ENCODE peak calls at places on chromosomes 3 and 15, in six cellular contexts. F is GM23338, K is GM12878, S is A549, Z is K562, Q is HCT116. J is an unnamed sample.

GRCh38 chr3:37071921-37072320 is 78.6 kb downstream of the MLH1 start:
- DNase-seq in F (no peak), S (no peak), K (no peak), Q (no peak), Z (no peak), J (no peak)

GRCh38 chr3:126473292-126474168 is 2.2 kb downstream of the ZXDC start:
- DNase-seq in Z (no peak), S (no peak), K (no peak), F (no peak), Q (no peak), J (no peak)

GRCh38 chr15:95025924-95026728 is 794.8 kb downstream of the MCTP2 start:
- DNase-seq in S (peak; percentile 32), F (peak; percentile 79), K (no peak), Q (peak; percentile 13), Z (peak; percentile 63), J (no peak)

GRCh38 chr15:58779554-58779953 is 8.5 kb downstream of the MINDY2 start:
- DNase-seq in F (no peak), K (no peak), S (no peak), Q (no peak), Z (peak; percentile 19), J (no peak)

GRCh38 chr3:179694731-179695130 is 41.9 kb downstream of the USP13 start:
- DNase-seq in F (no peak), Q (no peak), Z (no peak), S (no peak), K (no peak), J (no peak)

GRCh38 chr3:127016043-127016343 is 33.1 kb downstream of the PLXNA1 start:
- DNase-seq in F (no peak), Z (no peak), S (no peak), Q (no peak), K (no peak), J (no peak)

GRCh38 chr3:23720885-23721284 is 84.9 kb upstream of the UBE2E1 start:
- DNase-seq in S (no peak), K (no peak), Q (no peak), F (no peak), Z (no peak), J (no peak)

GRCh38 chr3:52534281-52535183 is 875 bp upstream of the NT5DC2 start:
- DNase-seq in K (no peak), F (peak; percentile 64), S (no peak), Z (no peak), Q (no peak), J (no peak)

GRCh38 chr3:52272831-52273230 is 5.6 kb downstream of the WDR82 start:
- DNase-seq in K (no peak), Q (no peak), Z (no peak), S (no peak), F (no peak), J (no peak)

GRCh38 chr3:148737104-148737525 is 39.4 kb downstream of the AGTR1 start:
- DNase-seq in F (no peak), S (peak; percentile 64), K (no peak), Q (no peak), Z (no peak), J (no peak)

GRCh38 chr3:26963356-26963742 is 340.8 kb downstream of the LRRC3B start:
- DNase-seq in Q (no peak), K (no peak), F (peak; percentile 26), S (peak; percentile 13), Z (no peak), J (no peak)

GRCh38 chr15:76208084-76208785 is 103.0 kb downstream of the ETFA start:
- DNase-seq in Q (no peak), S (no peak), K (no peak), Z (no peak), F (no peak), J (no peak)

GRCh38 chr3:181998828-181999227 is 287.1 kb downstream of the SOX2 start:
- DNase-seq in Z (no peak), S (no peak), F (no peak), K (no peak), Q (no peak), J (no peak)

GRCh38 chr3:101853465-101853864 is 4.2 kb downstream of the NFKBIZ start:
- DNase-seq in Z (no peak), Q (no peak), K (no peak), F (no peak), S (no peak), J (no peak)

GRCh38 chr3:170387952-170388351 is 30.4 kb downstream of the SKIL start:
- DNase-seq in Q (no peak), K (no peak), S (peak; percentile 28), Z (no peak), F (no peak), J (no peak)
- TF ChIP-seq CTCF in Q (no peak), K (peak; percentile 6), S (no peak), Z (no peak), F (peak; percentile 27), J (no peak)

DNA sequence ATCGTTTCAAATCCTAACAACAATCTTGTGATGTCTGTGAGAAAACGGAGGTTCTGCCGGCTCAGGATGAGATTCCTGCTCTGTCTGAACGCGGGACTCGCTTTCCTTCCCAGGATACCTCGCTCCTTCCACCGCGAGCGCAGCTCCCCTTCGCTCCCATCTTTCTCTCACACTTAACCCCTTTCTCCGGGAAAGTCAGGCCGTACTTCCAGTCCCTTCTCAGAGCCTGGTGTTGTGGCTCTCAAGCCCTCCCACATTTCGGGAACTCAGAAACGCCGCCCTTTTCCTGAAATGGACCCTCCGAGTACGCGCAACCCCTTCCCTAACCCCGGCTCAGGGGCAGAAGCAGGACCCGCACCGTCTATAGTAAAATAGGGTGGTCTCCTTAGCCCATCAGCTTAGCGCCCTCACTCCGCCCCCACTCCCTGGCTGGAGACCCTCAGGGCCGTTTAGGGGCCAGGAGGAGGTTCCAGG is 377 bp upstream of the FEM1B start:
- DNase-seq in F (peak; percentile 87), Z (no peak), K (no peak), S (no peak), Q (no peak), J (no peak)
- TF ChIP-seq REST in F (no peak), Z (no peak), K (no peak), S (no peak), Q (no peak), J (no peak)

GRCh38 chr3:14423197-14423743 is 20.9 kb downstream of the SLC6A6 start:
- DNase-seq in Z (no peak), K (no peak), F (no peak), Q (no peak), S (peak; percentile 59), J (no peak)
- TF ChIP-seq CTCF in Z (no peak), K (no peak), F (no peak), Q (no peak), S (no peak), J (no peak)

DNA sequence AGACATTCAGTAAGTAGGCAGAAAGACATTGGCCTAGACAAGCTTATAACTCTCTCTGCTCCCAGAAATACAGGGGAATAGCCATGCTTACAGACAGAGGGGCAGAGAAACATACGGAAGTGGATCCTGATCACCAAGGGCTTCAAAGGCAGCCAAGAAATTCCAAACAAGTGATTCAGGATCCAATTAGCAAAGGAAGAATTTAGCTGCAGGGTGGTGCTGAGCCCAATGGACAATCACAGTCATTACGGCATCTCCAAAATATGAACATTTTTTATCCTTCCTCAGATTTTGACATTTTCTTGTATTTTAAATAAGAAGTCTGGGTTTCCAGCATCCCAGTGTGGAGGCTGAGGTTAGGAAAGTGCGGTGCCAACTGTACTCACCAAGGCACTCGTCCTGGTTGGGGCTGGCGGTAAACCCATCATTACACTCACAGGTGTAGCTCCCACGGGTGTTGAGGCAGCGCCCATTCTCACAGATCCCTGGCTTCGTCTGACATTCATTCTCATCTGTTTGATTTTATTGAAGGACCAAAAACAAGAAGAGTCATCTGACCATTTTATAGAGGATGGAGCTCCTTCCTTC is 96.8 kb downstream of the DUT start:
- DNase-seq in Q (no peak), S (no peak), K (no peak), F (no peak), Z (no peak), J (no peak)
- TF ChIP-seq REST in Q (no peak), S (no peak), K (no peak), F (no peak), Z (no peak), J (no peak)

GRCh38 chr3:149892371-149892770 is 78.3 kb downstream of the PFN2 start:
- DNase-seq in K (no peak), Q (no peak), F (no peak), Z (no peak), S (no peak), J (no peak)

GRCh38 chr3:149881879-149882278 is 68.9 kb downstream of the RNF13 start:
- DNase-seq in K (no peak), Q (no peak), F (no peak), S (no peak), Z (no peak), J (no peak)

GRCh38 chr3:149883134-149883533 is 70.1 kb downstream of the RNF13 start:
- DNase-seq in S (no peak), F (no peak), Q (no peak), Z (no peak), K (no peak), J (no peak)

GRCh38 chr3:149886957-149887356 is 73.9 kb downstream of the RNF13 start:
- DNase-seq in S (peak; percentile 10), Q (no peak), Z (no peak), F (peak; percentile 52), K (no peak), J (no peak)
- TF ChIP-seq CTCF in S (no peak), Q (no peak), Z (no peak), F (no peak), K (no peak), J (peak; percentile 2)

DNA sequence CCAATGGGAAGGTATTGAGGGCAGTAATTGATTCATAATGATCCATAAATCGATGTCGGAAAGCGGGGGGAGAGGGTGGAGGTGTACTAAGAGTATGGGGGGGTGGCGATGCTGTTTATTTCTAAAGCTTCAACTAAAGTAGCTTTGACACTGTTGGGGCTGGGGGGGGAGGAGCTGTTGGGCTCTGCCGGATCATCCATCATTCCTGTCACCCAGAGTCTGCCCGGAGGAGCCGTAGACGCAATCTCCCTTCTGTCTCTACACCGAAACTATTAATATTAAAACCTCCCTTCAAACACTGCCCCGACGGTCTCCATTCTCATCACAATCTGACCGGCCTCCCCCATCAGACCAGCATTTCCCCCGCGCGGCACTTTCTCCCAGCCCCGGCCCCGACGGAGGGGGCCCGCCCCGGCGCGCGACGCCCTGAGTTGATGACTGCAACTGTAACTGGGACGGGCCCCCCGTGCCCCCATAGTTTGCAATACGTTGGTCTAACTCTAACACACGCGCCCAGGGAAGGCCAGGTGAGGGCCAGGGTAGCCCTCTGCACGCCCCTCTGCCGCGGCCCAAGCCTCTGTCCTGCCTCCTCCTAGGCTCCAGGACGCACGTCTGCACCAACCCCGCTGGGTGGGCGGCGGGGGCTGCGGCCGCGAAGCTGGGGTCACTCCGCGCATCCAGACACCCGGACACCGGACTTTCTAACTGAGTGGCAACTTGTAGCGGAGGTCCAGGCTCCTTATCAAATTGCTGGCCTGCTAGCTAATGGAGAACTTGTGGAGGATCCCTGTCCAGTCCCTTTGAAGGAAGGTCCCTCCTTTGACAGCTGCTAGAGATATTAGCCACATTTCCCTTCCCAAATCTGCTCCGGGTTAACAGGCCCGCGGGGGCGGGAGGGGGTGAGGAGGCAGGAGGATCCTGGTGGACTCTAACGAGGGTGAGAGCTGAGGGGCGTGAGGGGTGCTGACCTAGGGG is 212.0 kb downstream of the MEIS2 start:
- DNase-seq in Z (no peak), F (no peak), Q (no peak), K (no peak), S (no peak), J (no peak)
- TF ChIP-seq REST in Z (no peak), F (no peak), Q (no peak), K (no peak), S (no peak), J (no peak)

J was measured in Panc1.